ENCODE peak calls at places on chromosomes 13 and 19, in six cellular contexts. T is HepG2, H is GM12891, R is H1, L is K562, U is GM12878. O is an unnamed sample.

GRCh38 chr13:30033681-30034447 is 183.4 kb upstream of the UBL3 start:
- DNase-seq in T (no peak), H (no peak), R (no peak), L (no peak), U (no peak), O (no peak)

GRCh38 chr13:114199961-114200672 is 21.1 kb downstream of the CFAP97D2 start:
- DNase-seq in T (no peak), H (no peak), R (no peak), L (no peak), U (no peak), O (no peak)

GRCh38 chr19:18558202-18558555 is 509 bp downstream of the KXD1 start:
- DNase-seq in T (no peak), H (no peak), R (no peak), L (no peak), U (no peak), O (no peak)

GRCh38 chr19:42018503-42019193 is 24.6 kb upstream of the ATP1A3 start:
- DNase-seq in T (no peak), H (no peak), R (no peak), L (peak), U (no peak), O (no peak)

GRCh38 chr19:21463449-21464105 is 41.8 kb upstream of the ZNF429 start:
- DNase-seq in T (no peak), H (no peak), R (peak), L (peak), U (no peak), O (no peak)

GRCh38 chr13:111873676-111874178 is 193.2 kb upstream of the SOX1 start:
- DNase-seq in T (no peak), H (no peak), R (peak), L (no peak), U (no peak), O (no peak)

GRCh38 chr13:33690321-33690720 is 127.6 kb upstream of the RFC3 start:
- DNase-seq in T (no peak), H (no peak), R (no peak), L (no peak), U (no peak), O (no peak)

GRCh38 chr13:49975826-49976225 is 21.0 kb upstream of the TRIM13 start:
- DNase-seq in T (no peak), H (no peak), R (no peak), L (no peak), U (no peak), O (no peak)

GRCh38 chr19:21210037-21210621 is 68.3 kb downstream of the ZNF431 start:
- DNase-seq in T (peak), H (no peak), R (no peak), L (no peak), U (no peak), O (no peak)

GRCh38 chr13:35470671-35471465 is 5.6 kb downstream of the MAB21L1 start:
- DNase-seq in T (no peak), H (no peak), R (peak), L (no peak), U (no peak), O (no peak)

GRCh38 chr19:40466219-40467006 is at the start of gene SPTBN4:
- DNase-seq in T (no peak), H (no peak), R (peak), L (no peak), U (peak), O (no peak)

GRCh38 chr13:94703271-94703670 is 9.1 kb downstream of the SOX21 start:
- DNase-seq in T (no peak), H (no peak), R (peak), L (no peak), U (no peak), O (no peak)

GRCh38 chr19:54551950-54552912 is 21.4 kb upstream of the LILRA2 start:
- DNase-seq in T (no peak), H (no peak), R (no peak), L (no peak), U (peak), O (no peak)

GRCh38 chr19:45404557-45405434 is at the start of gene PPP1R13L:
- DNase-seq in T (peak), H (no peak), R (peak), L (peak), U (peak), O (peak)

GRCh38 chr13:105599477-105600037 is 935.9 kb downstream of the EFNB2 start:
- DNase-seq in T (no peak), H (no peak), R (no peak), L (no peak), U (no peak), O (no peak)

GRCh38 chr19:50679177-50680125 is 30.2 kb downstream of the C19orf81 start:
- DNase-seq in T (peak), H (peak), R (peak), L (peak), U (peak), O (peak)

GRCh38 chr13:31111136-31111535 is 50.6 kb downstream of the HSPH1 start:
- DNase-seq in T (no peak), H (no peak), R (no peak), L (no peak), U (no peak), O (no peak)

GRCh38 chr13:109700176-109700575 is 86.2 kb downstream of the IRS2 start:
- DNase-seq in T (no peak), H (no peak), R (no peak), L (peak), U (no peak), O (no peak)

GRCh38 chr13:65592757-65593156 is 1637.4 kb downstream of the PCDH9 start:
- DNase-seq in T (no peak), H (no peak), R (no peak), L (no peak), U (no peak), O (no peak)

GRCh38 chr19:294819-295686 is 3.9 kb upstream of the PLPP2 start:
- DNase-seq in T (no peak), H (peak), R (peak), L (peak), U (no peak), O (peak)

GRCh38 chr13:75468602-75469001 is 13.4 kb downstream of the TBC1D4 start:
- DNase-seq in T (no peak), H (no peak), R (no peak), L (no peak), U (no peak), O (no peak)

GRCh38 chr13:75432045-75432444 is 49.9 kb downstream of the TBC1D4 start:
- DNase-seq in T (peak), H (no peak), R (no peak), L (no peak), U (no peak), O (no peak)

GRCh38 chr13:23268441-23268840 is 87.7 kb downstream of the SGCG start:
- DNase-seq in T (no peak), H (no peak), R (no peak), L (no peak), U (peak), O (no peak)

GRCh38 chr19:15289673-15290072 is 42.7 kb downstream of the BRD4 start:
- DNase-seq in T (no peak), H (no peak), R (no peak), L (no peak), U (no peak), O (no peak)

GRCh38 chr19:13099073-13099999 is 3.3 kb downstream of the LYL1 start:
- DNase-seq in T (no peak), H (peak), R (peak), L (peak), U (no peak), O (peak)

GRCh38 chr19:5006201-5006600 is 37.3 kb downstream of the KDM4B start:
- DNase-seq in T (no peak), H (no peak), R (no peak), L (no peak), U (no peak), O (no peak)

GRCh38 chr19:16001481-16002312 is 52.9 kb downstream of the OR10H4 start:
- DNase-seq in T (peak), H (no peak), R (no peak), L (no peak), U (peak), O (no peak)

GRCh38 chr19:17266589-17266974 is 661 bp upstream of the BABAM1 start:
- DNase-seq in T (no peak), H (no peak), R (no peak), L (no peak), U (no peak), O (no peak)

GRCh38 chr19:19630426-19630825 is 2.4 kb upstream of the LPAR2 start:
- DNase-seq in T (no peak), H (no peak), R (no peak), L (no peak), U (no peak), O (no peak)

GRCh38 chr13:101092985-101093384 is 323.3 kb downstream of the NALCN start:
- DNase-seq in T (no peak), H (no peak), R (no peak), L (no peak), U (no peak), O (no peak)

GRCh38 chr13:58298556-58299135 is 667.1 kb downstream of the PCDH17 start:
- DNase-seq in T (peak), H (no peak), R (no peak), L (no peak), U (no peak), O (no peak)

GRCh38 chr19:23867895-23868294 is 46.8 kb upstream of the ZNF726 start:
- DNase-seq in T (no peak), H (no peak), R (no peak), L (no peak), U (no peak), O (no peak)

GRCh38 chr19:42465827-42466280 is 23.1 kb upstream of the CXCL17 start:
- DNase-seq in T (no peak), H (peak), R (no peak), L (no peak), U (peak), O (peak)

GRCh38 chr19:34774857-34775256 is 1.8 kb upstream of the ZNF599 start:
- DNase-seq in T (no peak), H (no peak), R (no peak), L (no peak), U (no peak), O (no peak)

GRCh38 chr19:31408460-31409124 is 59.4 kb upstream of the TSHZ3 start:
- DNase-seq in T (no peak), H (no peak), R (no peak), L (no peak), U (no peak), O (no peak)

GRCh38 chr13:99080131-99080530 is 102.3 kb upstream of the DOCK9 start:
- DNase-seq in T (no peak), H (no peak), R (no peak), L (no peak), U (no peak), O (no peak)

GRCh38 chr13:91882918-91883317 is 484.5 kb downstream of the GPC5 start:
- DNase-seq in T (no peak), H (no peak), R (no peak), L (no peak), U (no peak), O (no peak)

GRCh38 chr13:91878491-91878890 is 480.1 kb downstream of the GPC5 start:
- DNase-seq in T (no peak), H (no peak), R (no peak), L (no peak), U (no peak), O (no peak)

GRCh38 chr13:91879360-91879759 is 480.9 kb downstream of the GPC5 start:
- DNase-seq in T (no peak), H (no peak), R (no peak), L (no peak), U (no peak), O (no peak)
- TF ChIP-seq POLR2AphosphoS5 in T (no peak), H (no peak), R (no peak), L (no peak), U (no peak), O (no peak)

GRCh38 chr19:11539495-11540365 is 1.1 kb downstream of the CNN1 start:
- DNase-seq in T (no peak), H (no peak), R (peak), L (peak), U (no peak), O (no peak)
- TF ChIP-seq TAF1 in T (no peak), H (no peak), R (peak), L (no peak), U (no peak), O (no peak)

GRCh38 chr13:108218044-108218974 is at the start of gene ABHD13:
- DNase-seq in T (peak), H (peak), R (peak), L (peak), U (peak), O (peak)
- TF ChIP-seq POLR2A in T (peak), H (peak), R (peak), L (peak), U (peak), O (peak)

DNA sequence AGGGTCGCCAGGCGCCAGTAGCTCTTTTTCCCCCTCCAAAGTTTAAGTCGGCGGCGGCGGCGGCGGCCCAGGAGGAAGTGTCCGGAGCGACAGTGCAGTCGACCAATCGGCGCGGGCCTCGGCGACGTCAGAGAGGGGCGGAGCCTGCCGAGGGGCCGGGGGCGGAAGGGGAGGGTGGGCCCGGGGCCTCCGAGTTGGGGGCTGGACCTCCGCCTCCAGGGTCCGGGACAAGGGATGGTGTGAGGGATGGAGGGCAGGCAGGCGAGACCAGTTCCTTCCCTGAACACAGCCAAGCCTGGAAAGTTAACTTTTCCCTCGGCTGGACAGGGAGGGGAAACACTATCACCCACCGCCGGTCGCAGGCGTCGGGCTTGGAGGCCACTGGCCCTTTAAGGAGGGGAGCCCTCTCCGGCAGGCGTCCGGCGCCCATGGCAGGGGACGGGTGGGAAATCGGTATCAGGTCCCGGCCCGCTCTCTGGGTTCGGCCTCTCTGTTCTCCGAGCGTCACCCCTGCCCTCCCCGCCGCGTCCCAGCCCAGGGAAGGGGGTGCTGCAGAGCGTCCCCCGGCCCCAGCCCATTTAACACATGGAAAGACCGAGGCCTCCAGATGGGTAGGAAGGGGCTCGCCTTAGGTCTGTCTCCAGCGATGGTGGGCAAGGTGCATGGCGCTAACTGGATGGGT is at the start of gene PRKD2:
- DNase-seq in T (peak), H (peak), R (peak), L (peak), U (no peak), O (peak)
- TF ChIP-seq POLR2AphosphoS5 in T (peak), H (peak), R (peak), L (no peak), U (peak), O (peak)

GRCh38 chr19:53328967-53329366 is 4.6 kb upstream of the ZNF845 start:
- DNase-seq in T (no peak), H (no peak), R (no peak), L (peak), U (no peak), O (no peak)
- TF ChIP-seq TAF1 in T (no peak), H (no peak), R (no peak), L (no peak), U (no peak), O (no peak)

DNA sequence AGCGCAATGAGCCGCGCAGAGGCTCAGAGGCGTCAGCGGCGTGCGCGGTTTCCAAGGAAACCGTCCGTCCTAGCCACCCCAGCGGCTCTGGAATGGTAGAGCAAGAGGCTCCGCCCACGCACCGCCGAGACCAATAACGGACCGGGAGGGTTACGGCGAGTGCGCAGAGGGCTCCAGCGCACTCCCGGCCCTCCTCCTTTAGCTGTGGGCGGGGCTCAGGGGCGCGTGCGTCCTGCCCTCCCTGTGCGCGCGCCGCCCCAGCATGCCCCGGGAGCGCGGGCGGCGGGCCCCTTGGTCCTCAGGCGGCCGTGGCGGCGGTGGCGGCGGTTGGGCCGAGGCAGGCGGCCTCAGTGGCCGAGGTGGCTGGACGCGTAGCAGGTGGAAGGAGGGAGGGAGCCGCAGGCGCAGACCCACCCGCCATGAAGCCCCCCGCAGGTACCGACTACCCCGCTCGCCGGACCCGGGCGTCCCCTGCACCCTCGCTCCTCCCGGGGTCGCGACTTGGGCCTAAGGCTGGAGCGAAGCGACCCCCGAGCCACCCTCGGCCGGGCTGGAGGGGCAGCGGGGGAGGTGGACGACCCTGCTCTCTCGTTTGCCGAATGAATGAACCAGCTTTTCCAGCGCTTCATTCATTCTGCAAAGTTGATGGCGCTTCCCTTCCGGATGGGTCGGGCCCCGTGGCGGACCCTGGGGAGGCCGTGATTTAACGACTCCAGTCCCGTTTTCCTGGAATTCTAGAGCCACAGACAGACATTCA is at the start of gene THOP1:
- DNase-seq in T (peak), H (peak), R (peak), L (peak), U (peak), O (peak)
- TF ChIP-seq POLR2A in T (peak), H (peak), R (no peak), L (peak), U (peak), O (peak)

GRCh38 chr19:11265785-11266236 is 3.5 kb upstream of the DOCK6 start:
- DNase-seq in T (peak), H (no peak), R (no peak), L (peak), U (no peak), O (no peak)
- TF ChIP-seq POLR2AphosphoS5 in T (peak), H (no peak), R (no peak), L (no peak), U (no peak), O (no peak)

DNA sequence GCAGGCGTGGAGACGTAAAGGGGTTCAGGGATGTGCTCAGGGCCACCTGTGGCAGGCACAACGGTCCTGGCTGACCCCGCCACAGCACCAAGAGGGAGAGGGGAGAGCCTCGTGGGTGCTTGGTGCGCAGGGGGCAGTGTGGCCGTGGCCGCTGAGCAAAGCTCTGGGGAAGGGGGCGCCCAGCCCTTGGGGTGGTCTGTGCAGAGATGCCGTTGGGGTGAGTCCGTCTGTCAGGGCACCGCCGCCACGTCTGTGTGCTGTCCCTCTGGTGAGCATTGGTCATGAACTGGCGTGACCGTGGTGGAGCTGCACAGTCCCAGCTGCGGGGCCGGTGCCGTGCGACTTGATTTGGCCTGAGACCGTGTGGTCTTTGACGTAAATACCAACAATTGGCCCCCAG is 15.3 kb downstream of the GNA11 start:
- DNase-seq in T (no peak), H (no peak), R (no peak), L (no peak), U (no peak), O (no peak)
- TF ChIP-seq TAF1 in T (no peak), H (no peak), R (no peak), L (no peak), U (no peak), O (no peak)

DNA sequence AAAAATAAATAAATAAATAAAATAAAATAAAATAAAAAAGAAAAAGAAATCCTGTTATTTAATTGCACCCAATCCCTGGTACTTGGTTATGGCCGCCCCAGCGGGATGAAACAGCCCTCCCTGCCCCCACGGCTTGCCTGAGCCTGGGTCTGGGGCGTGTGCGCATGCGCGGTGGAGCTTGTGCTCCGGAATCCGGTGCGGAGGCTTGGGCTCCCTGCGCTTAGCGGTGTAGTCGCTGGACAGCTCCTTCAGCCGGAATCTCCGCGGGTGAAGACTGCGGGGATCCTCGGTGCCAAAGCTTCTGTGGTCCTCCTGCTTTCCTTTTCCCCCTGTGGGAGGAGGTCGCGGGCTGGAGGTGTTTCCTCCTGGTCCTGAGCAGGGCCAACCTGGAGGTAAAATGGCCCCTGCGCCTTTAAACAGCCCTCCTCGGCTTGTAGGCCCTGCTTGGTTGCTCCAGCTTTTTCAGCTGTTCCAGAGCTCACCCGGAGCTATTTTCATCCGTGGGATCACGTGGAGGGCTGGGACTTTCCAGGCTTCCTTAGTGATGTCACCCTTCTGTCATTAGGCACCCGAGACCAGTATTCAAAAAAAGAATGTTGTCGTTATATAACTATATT is at the start of gene PLA2G4C:
- DNase-seq in T (peak), H (peak), R (peak), L (peak), U (peak), O (peak)
- TF ChIP-seq POLR2A in T (peak), H (no peak), R (no peak), L (peak), U (peak), O (peak)

GRCh38 chr13:71252191-71252704 is 614.8 kb downstream of the DACH1 start:
- DNase-seq in T (no peak), H (no peak), R (no peak), L (no peak), U (no peak), O (no peak)
- TF ChIP-seq POLR2AphosphoS5 in T (no peak), H (no peak), R (no peak), L (no peak), U (no peak), O (no peak)

O was measured in GM12892.